ENCODE peak calls at places on chromosomes 3 and 15, in six cellular contexts. H, U, Z, R, M and A are unnamed samples.

GRCh38 chr3:21752749-21753347 is 1.8 kb upstream of the ZNF385D start:
- DNase-seq in H (no peak), U (no peak), Z (no peak), R (no peak), M (no peak), A (no peak)

GRCh38 chr3:101809178-101810022 is 30.4 kb downstream of the NXPE3 start:
- DNase-seq in H (no peak), U (peak), Z (no peak), R (no peak), M (no peak), A (no peak)

GRCh38 chr3:135637033-135637432 is 328.5 kb upstream of the PPP2R3A start:
- DNase-seq in H (no peak), U (no peak), Z (no peak), R (no peak), M (no peak), A (no peak)

GRCh38 chr15:40217166-40217785 is 21.6 kb upstream of the PAK6 start:
- DNase-seq in H (no peak), U (peak), Z (peak), R (no peak), M (no peak), A (no peak)

GRCh38 chr3:127542441-127542952 is 48.0 kb downstream of the TPRA1 start:
- DNase-seq in H (no peak), U (no peak), Z (no peak), R (no peak), M (no peak), A (no peak)

GRCh38 chr3:44890258-44890657 is 15.8 kb downstream of the TGM4 start:
- DNase-seq in H (no peak), U (no peak), Z (no peak), R (no peak), M (no peak), A (no peak)

GRCh38 chr3:141379250-141379872 is 11.1 kb downstream of the ZBTB38 start:
- DNase-seq in H (no peak), U (no peak), Z (peak), R (no peak), M (no peak), A (no peak)

GRCh38 chr15:73210630-73211029 is 158.1 kb downstream of the HCN4 start:
- DNase-seq in H (no peak), U (no peak), Z (no peak), R (no peak), M (no peak), A (no peak)

GRCh38 chr15:90930861-90931629 is 1.3 kb downstream of the HDDC3 start:
- DNase-seq in H (no peak), U (no peak), Z (no peak), R (peak), M (no peak), A (no peak)

GRCh38 chr15:92883643-92884458 is 16.3 kb upstream of the CHD2 start:
- DNase-seq in H (no peak), U (no peak), Z (no peak), R (no peak), M (no peak), A (no peak)

GRCh38 chr15:99440029-99440428 is 125.8 kb upstream of the MEF2A start:
- DNase-seq in H (no peak), U (no peak), Z (no peak), R (peak), M (no peak), A (peak)

GRCh38 chr15:47551079-47551478 is 166.2 kb upstream of the SEMA6D start:
- DNase-seq in H (no peak), U (no peak), Z (no peak), R (no peak), M (no peak), A (no peak)

GRCh38 chr3:175208316-175208715 is 349.2 kb downstream of the NAALADL2 start:
- DNase-seq in H (no peak), U (no peak), Z (no peak), R (no peak), M (no peak), A (no peak)

GRCh38 chr15:69253156-69253555 is 45.6 kb upstream of the PAQR5 start:
- DNase-seq in H (no peak), U (no peak), Z (no peak), R (no peak), M (no peak), A (no peak)

GRCh38 chr15:40696228-40696627 is 1.3 kb downstream of the RAD51 start:
- DNase-seq in H (no peak), U (no peak), Z (no peak), R (no peak), M (no peak), A (no peak)

GRCh38 chr15:96343529-96344072 is 13.1 kb downstream of the NR2F2 start:
- DNase-seq in H (no peak), U (no peak), Z (no peak), R (no peak), M (no peak), A (peak)

GRCh38 chr3:44106761-44107160 is 134.9 kb upstream of the TOPAZ1 start:
- DNase-seq in H (no peak), U (no peak), Z (no peak), R (no peak), M (no peak), A (no peak)

GRCh38 chr3:45528429-45528828 is 66.1 kb upstream of the LIMD1 start:
- DNase-seq in H (no peak), U (no peak), Z (no peak), R (no peak), M (no peak), A (no peak)

GRCh38 chr3:13494463-13495350 is 14.6 kb downstream of the HDAC11 start:
- DNase-seq in H (no peak), U (peak), Z (no peak), R (no peak), M (peak), A (no peak)

GRCh38 chr3:62636235-62636826 is 238.9 kb downstream of the CADPS start:
- DNase-seq in H (no peak), U (no peak), Z (no peak), R (no peak), M (no peak), A (no peak)

GRCh38 chr3:15263926-15264325 is 57.9 kb downstream of the CAPN7 start:
- DNase-seq in H (no peak), U (no peak), Z (no peak), R (no peak), M (no peak), A (no peak)

GRCh38 chr3:15264486-15264885 is 58.4 kb downstream of the CAPN7 start:
- DNase-seq in H (no peak), U (no peak), Z (no peak), R (no peak), M (no peak), A (no peak)

GRCh38 chr3:15267502-15267901 is 61.5 kb downstream of the CAPN7 start:
- DNase-seq in H (no peak), U (no peak), Z (no peak), R (no peak), M (no peak), A (peak)

GRCh38 chr3:15266510-15267376 is 60.7 kb downstream of the CAPN7 start:
- DNase-seq in H (no peak), U (no peak), Z (no peak), R (no peak), M (no peak), A (peak)

DNA sequence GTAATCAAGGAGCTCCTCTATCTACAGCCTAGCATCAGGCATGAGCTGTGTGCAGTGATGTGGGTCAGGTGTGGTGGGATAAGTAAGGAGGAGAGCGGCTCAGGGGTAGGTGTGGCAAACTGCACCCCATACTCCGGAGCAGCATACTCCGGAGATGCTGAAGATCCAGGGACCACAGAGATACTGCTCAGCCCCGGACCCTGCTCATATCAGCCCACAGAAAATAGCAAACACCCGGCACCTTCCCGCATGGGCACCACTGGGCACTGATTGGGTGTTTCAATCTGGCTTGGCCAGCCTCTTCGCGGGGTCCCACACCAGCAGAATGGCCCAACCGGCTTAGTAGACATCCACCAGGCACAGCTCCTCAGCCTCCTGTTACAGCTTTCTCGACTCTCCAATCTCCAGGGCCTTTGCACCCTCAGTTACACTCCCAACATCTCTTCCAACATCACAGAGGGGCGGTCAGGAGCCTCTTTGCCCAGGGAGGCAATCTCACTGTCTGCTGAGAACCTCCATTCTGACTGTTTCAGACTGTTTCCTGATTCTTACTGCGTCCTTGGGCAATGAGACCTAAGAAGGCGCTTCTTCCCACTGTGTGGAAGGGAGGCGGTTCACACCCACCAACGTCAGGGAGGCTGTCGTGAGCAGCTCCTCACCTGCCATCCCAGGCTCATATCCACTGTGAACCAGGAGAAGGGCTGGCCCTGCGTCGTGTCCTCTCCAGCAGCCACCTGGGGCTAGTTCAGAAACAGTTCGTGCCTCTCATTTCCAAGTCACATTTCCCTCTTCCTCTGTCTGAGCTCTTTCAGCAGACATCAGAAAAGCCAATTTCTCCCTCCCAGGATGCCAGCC is 59.8 kb downstream of the CAPN7 start:
- DNase-seq in H (no peak), U (no peak), Z (no peak), R (no peak), M (no peak), A (peak)
- H3K27ac ChIP-seq in H (peak), U (no peak), Z (no peak), R (no peak), M (no peak), A (peak)

GRCh38 chr3:168134931-168135330 is 39.2 kb upstream of the GOLIM4 start:
- DNase-seq in H (no peak), U (no peak), Z (no peak), R (no peak), M (no peak), A (no peak)
- TF ChIP-seq POLR2AphosphoS5 in H (no peak), U (no peak), Z (no peak), R (no peak), M (no peak), A (no peak)

DNA sequence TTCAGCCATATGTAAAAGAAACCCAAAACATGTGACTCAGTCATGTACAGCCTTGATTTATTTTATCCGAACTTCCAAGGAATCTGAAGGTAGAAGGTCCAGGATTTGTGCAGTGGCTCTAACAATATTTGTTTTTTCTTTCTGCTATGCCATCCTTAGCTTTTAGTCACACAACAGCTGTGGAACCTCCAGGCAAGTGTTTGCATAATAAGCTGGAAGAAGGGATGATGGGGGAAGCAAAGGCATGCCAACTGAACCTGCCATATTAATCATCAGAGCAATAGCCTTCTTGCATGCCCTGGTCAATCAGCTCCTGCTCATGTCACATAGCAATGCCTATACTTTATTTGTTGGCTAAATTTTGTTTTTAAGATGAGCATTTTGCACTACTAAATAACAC is 444.7 kb upstream of the ARPP21 start:
- DNase-seq in H (no peak), U (no peak), Z (no peak), R (no peak), M (no peak), A (no peak)
- H3K27ac ChIP-seq in H (no peak), U (no peak), Z (no peak), R (no peak), M (no peak), A (no peak)

GRCh38 chr3:170049146-170050000 is 11.6 kb downstream of the GPR160 start:
- DNase-seq in H (peak), U (no peak), Z (no peak), R (no peak), M (peak), A (no peak)
- TF ChIP-seq POLR2AphosphoS5 in H (no peak), U (no peak), Z (no peak), R (no peak), M (peak), A (no peak)

DNA sequence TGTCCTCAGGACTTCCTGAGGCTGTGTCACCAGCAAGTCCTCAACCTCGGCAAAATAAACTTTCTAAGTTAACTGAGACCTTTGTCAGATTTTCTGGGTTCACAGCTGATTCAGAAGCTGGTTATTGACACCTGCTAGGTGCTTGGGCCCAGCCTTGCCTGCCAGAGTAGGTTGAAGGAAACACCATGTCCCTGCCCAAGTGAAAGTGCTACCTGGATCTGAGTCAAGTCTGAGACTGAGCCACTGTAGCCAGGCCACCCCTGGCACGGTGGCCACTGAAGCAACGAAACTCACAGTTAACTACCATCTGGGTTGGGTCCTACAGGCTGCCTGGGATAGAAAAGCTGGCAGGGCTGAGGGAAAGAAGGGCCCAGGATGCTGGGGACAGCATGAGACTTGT is 8.2 kb downstream of the HYAL2 start:
- DNase-seq in H (no peak), U (no peak), Z (no peak), R (no peak), M (no peak), A (no peak)
- H3K27ac ChIP-seq in H (peak), U (no peak), Z (no peak), R (no peak), M (peak), A (peak)

GRCh38 chr3:46695962-46696922 is 2.8 kb upstream of the ALS2CL start:
- DNase-seq in H (no peak), U (no peak), Z (no peak), R (no peak), M (no peak), A (no peak)
- TF ChIP-seq POLR2AphosphoS5 in H (no peak), U (no peak), Z (no peak), R (no peak), M (no peak), A (no peak)